ENCODE peak calls at places on chromosomes 12 and 14, in five cellular contexts. P is left ventricle myocardium inferior, V is aorta, C is ascending aorta, L is tibial artery. T is an unnamed sample. For H3K27me3, the result is how much of the 10 kb centered on the place peaks cover.

GRCh38 chr12:46774011-46774633 is 51.7 kb downstream of the SLC38A4 start:
- DNase-seq in C (no peak), L (no peak), V (no peak), P (no peak), T (no peak)

GRCh38 chr14:102692334-102692733 is 84.9 kb upstream of the TRAF3 start:
- DNase-seq in C (no peak), P (no peak), V (no peak), L (no peak), T (peak)

GRCh38 chr14:54085841-54086240 is 129.2 kb upstream of the BMP4 start:
- DNase-seq in P (no peak), V (no peak), L (no peak), C (no peak), T (no peak)

GRCh38 chr12:122474324-122474716 is 26.4 kb downstream of the ZCCHC8 start:
- DNase-seq in L (no peak), P (no peak), V (no peak), C (no peak), T (no peak)

GRCh38 chr12:6915023-6915788 is 826 bp downstream of the ENO2 start:
- DNase-seq in V (peak), C (no peak), P (peak), L (no peak), T (peak)

GRCh38 chr14:75470238-75470797 is 42.5 kb downstream of the JDP2 start:
- DNase-seq in P (no peak), L (no peak), C (peak), V (no peak), T (no peak)

GRCh38 chr14:75631453-75631831 is 29.2 kb downstream of the ERG28 start:
- DNase-seq in P (no peak), V (no peak), C (no peak), L (no peak), T (no peak)

GRCh38 chr12:21598651-21599050 is 6.0 kb downstream of the GYS2 start:
- DNase-seq in P (no peak), C (no peak), L (no peak), V (no peak), T (no peak)

GRCh38 chr14:70646705-70647104 is 5.0 kb downstream of the TTC9 start:
- DNase-seq in L (no peak), V (no peak), C (no peak), P (no peak), T (peak)

GRCh38 chr14:53924754-53925153 is 31.9 kb downstream of the BMP4 start:
- DNase-seq in C (no peak), V (no peak), P (no peak), L (no peak), T (no peak)

GRCh38 chr14:33711761-33712160 is 239.1 kb downstream of the EGLN3 start:
- DNase-seq in C (no peak), V (no peak), L (no peak), P (no peak), T (no peak)

GRCh38 chr14:30848449-30849240 is 25.7 kb upstream of the COCH start:
- DNase-seq in L (no peak), P (no peak), V (no peak), C (no peak), T (no peak)

GRCh38 chr12:75953312-75953906 is 78.2 kb downstream of the PHLDA1 start:
- DNase-seq in C (no peak), P (no peak), L (no peak), V (no peak), T (peak)

GRCh38 chr14:22849212-22849819 is 12.9 kb downstream of the MMP14 start:
- DNase-seq in P (peak), L (peak), C (peak), V (peak), T (no peak)

GRCh38 chr14:91891721-91892220 is 24.4 kb upstream of the TC2N start:
- DNase-seq in V (no peak), C (peak), L (no peak), P (no peak), T (no peak)

GRCh38 chr14:58428011-58428807 is 690 bp downstream of the KIAA0586 start:
- DNase-seq in L (no peak), P (no peak), V (no peak), C (no peak), T (peak)

GRCh38 chr12:103779410-103780092 is 61.5 kb downstream of the NT5DC3 start:
- DNase-seq in P (no peak), L (no peak), C (no peak), V (no peak), T (no peak)

GRCh38 chr12:65891987-65892481 is 67.8 kb downstream of the HMGA2 start:
- DNase-seq in C (peak), L (peak), V (peak), P (peak), T (peak)

GRCh38 chr12:130213249-130213648 is 51.0 kb downstream of the FZD10 start:
- DNase-seq in P (no peak), L (no peak), V (no peak), C (no peak), T (no peak)
- H3K27ac ChIP-seq in P (no peak), L (no peak), V (no peak), C (no peak), T (no peak)

GRCh38 chr12:106588771-106589170 is 6.0 kb downstream of the RFX4 start:
- DNase-seq in V (no peak), P (no peak), C (no peak), L (no peak), T (no peak)
- H3K27me3 ChIP-seq in V (under half), P (half or more), C (under half), L (under half), T (half or more)

DNA sequence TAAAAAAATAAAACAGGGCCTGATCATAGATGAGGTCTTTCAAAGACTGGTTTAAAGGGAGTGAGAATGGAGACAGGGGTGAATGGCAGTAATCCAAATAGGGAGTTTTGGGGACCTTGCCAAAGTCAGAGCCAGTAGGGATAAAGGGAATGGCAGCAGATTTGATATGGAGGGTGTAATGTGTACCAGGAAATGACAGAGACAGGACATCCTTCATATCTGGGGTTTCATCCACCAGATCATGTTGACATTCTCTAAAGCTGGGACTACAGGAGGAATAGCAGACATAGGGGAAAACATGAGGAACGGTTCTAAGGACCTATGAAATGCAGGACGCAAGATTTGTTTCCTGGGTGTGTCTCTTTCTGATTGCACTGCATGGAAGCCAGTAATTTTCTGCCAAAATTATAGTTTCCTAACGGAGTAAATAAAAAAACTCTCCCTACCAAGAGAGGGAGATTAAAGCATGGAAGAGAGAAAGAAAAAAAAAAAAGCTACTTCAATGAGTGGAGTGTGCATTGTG is 169.9 kb downstream of the PRKD1 start:
- DNase-seq in P (no peak), V (no peak), L (no peak), C (no peak), T (no peak)
- H3K27ac ChIP-seq in P (no peak), V (no peak), L (no peak), C (no peak), T (no peak)

GRCh38 chr12:112749081-112749480 is 42.5 kb upstream of the RPH3A start:
- DNase-seq in L (no peak), V (no peak), C (no peak), P (no peak), T (no peak)
- H3K27me3 ChIP-seq in L (under half), V (under half), C (under half), P (half or more), T (under half)

GRCh38 chr12:12902036-12902435 is 10.7 kb downstream of the GPRC5A start:
- DNase-seq in P (no peak), L (peak), C (no peak), V (no peak), T (no peak)
- H3K27ac ChIP-seq in P (peak), L (peak), C (peak), V (peak), T (no peak)